ENCODE peak calls at places on chromosomes 6 and 20, in five cellular contexts. I is HepG2, S is GM12878, G is NT2/D1, W is H1. Z is an unnamed sample.

GRCh38 chr6:136158398-136158797 is 91.7 kb downstream of the MTFR2 start:
- DNase-seq in W (no peak), S (no peak), I (no peak), G (no peak), Z (no peak)

GRCh38 chr6:20028143-20028542 is 184.1 kb downstream of the MBOAT1 start:
- DNase-seq in I (no peak), G (no peak), W (no peak), S (no peak), Z (no peak)

GRCh38 chr6:141164042-141164748 is 968.5 kb upstream of the GJE1 start:
- DNase-seq in I (no peak), W (no peak), S (no peak), G (no peak), Z (no peak)

GRCh38 chr6:52994789-52995078 is 350 bp downstream of the GSTA4 start:
- DNase-seq in S (no peak), W (no peak), G (no peak), I (no peak), Z (peak)

GRCh38 chr20:10370091-10370887 is 63.7 kb downstream of the MKKS start:
- DNase-seq in I (peak), G (no peak), S (no peak), W (no peak), Z (no peak)

GRCh38 chr6:32785781-32786533 is 22.6 kb upstream of the HLA-DQB2 start:
- DNase-seq in G (no peak), I (peak), W (no peak), S (peak), Z (peak)

GRCh38 chr6:38912378-38912777 is 136.2 kb upstream of the GLP1R start:
- DNase-seq in G (no peak), S (no peak), W (no peak), I (no peak), Z (no peak)

GRCh38 chr6:124822118-124822746 is 140.0 kb upstream of the RNF217 start:
- DNase-seq in I (no peak), G (no peak), S (no peak), W (no peak), Z (peak)

GRCh38 chr20:31968299-31969126 is 562 bp downstream of the XKR7 start:
- DNase-seq in S (no peak), G (peak), I (peak), W (peak), Z (peak)

GRCh38 chr6:3072798-3073197 is 4.5 kb downstream of the RIPK1 start:
- DNase-seq in W (no peak), S (no peak), I (no peak), G (no peak), Z (no peak)

GRCh38 chr6:1598433-1598832 is 11.3 kb upstream of the FOXC1 start:
- DNase-seq in W (no peak), S (no peak), G (no peak), I (no peak), Z (no peak)

GRCh38 chr20:8749986-8750385 is 318.9 kb upstream of the PLCB4 start:
- DNase-seq in W (no peak), S (no peak), I (no peak), G (no peak), Z (no peak)

GRCh38 chr20:63094767-63095499 is 88.2 kb upstream of the BHLHE23 start:
- DNase-seq in S (no peak), G (no peak), W (no peak), I (no peak), Z (no peak)

GRCh38 chr20:32494498-32495216 is 90.5 kb downstream of the NOL4L start:
- DNase-seq in I (no peak), W (no peak), G (no peak), S (no peak), Z (no peak)

GRCh38 chr6:16773376-16773775 is 12.1 kb upstream of the ATXN1 start:
- DNase-seq in I (no peak), S (no peak), W (no peak), G (no peak), Z (no peak)

GRCh38 chr20:2688041-2688591 is 4.5 kb upstream of the EBF4 start:
- DNase-seq in G (peak), S (no peak), W (no peak), I (no peak), Z (peak)

GRCh38 chr6:156910938-156911337 is 133.8 kb downstream of the ARID1B start:
- DNase-seq in S (no peak), G (no peak), I (no peak), W (no peak), Z (no peak)

GRCh38 chr6:164130151-164130550 is 715.6 kb downstream of the QKI start:
- DNase-seq in W (no peak), S (no peak), G (no peak), I (no peak), Z (no peak)

GRCh38 chr6:149983145-149983544 is 19.4 kb downstream of the ULBP1 start:
- DNase-seq in S (no peak), G (no peak), I (no peak), W (no peak), Z (no peak)

GRCh38 chr6:149984778-149985177 is 21.0 kb downstream of the ULBP1 start:
- DNase-seq in G (no peak), W (no peak), S (no peak), I (no peak), Z (no peak)

GRCh38 chr6:149987602-149988107 is 23.9 kb downstream of the ULBP1 start:
- DNase-seq in W (no peak), S (no peak), I (no peak), G (no peak), Z (no peak)

GRCh38 chr6:149988550-149989336 is 25.0 kb downstream of the ULBP1 start:
- DNase-seq in S (no peak), G (no peak), W (no peak), I (no peak), Z (no peak)

GRCh38 chr6:149985506-149985937 is 21.8 kb downstream of the ULBP1 start:
- DNase-seq in W (no peak), I (no peak), G (no peak), S (no peak), Z (no peak)
- TF ChIP-seq SUZ12 in W (peak), I (no peak), G (no peak), S (no peak), Z (no peak)

GRCh38 chr6:131383421-131384411 is 189.3 kb upstream of the ARG1 start:
- DNase-seq in I (no peak), S (no peak), W (no peak), G (no peak), Z (no peak)

GRCh38 chr6:131393433-131393832 is 179.6 kb upstream of the ARG1 start:
- DNase-seq in S (no peak), W (no peak), I (no peak), G (no peak), Z (no peak)

GRCh38 chr6:131382646-131383045 is 190.4 kb upstream of the ARG1 start:
- DNase-seq in G (no peak), S (no peak), I (no peak), W (no peak), Z (no peak)

GRCh38 chr6:131390322-131390721 is 182.7 kb upstream of the ARG1 start:
- DNase-seq in I (no peak), G (no peak), S (no peak), W (no peak), Z (no peak)

DNA sequence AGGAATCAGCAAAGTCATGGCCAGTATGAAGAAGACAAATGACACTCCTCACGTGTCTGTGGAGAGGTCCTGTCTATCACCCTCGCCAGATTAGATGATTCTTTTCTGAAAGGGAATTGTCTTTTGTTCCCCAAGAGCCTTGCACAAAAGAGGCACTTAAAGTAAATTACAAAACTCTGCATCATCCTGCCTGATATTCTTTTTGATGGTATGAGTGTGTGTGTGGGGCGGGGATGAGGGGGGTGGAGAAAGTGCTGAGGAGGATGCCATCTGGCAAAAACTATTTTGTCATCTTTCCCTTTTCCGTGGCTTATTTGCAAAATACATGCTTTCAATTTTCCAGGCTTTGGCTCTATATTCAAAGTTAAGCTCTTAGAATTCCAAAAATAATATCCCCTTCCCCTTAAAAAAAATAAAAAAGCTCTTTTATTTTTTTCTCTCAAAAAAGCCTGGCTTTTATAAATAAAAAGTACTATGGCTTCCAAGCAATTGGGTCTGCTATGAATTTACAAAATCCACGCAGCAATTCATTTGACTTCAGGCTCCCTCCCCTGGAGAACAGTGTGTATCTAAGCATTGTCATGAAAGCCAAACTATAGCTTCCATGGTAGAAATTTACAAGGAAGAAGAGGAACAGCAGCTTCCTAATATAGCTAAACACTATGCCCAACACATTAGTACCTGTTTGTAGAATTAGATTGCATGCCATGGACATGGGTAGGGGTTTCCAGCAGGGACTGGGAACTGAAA is 185.1 kb upstream of the ARG1 start:
- DNase-seq in I (no peak), W (no peak), G (no peak), S (no peak), Z (no peak)
- TF ChIP-seq SUZ12 in I (no peak), W (no peak), G (no peak), S (no peak), Z (no peak)

GRCh38 chr6:74249658-74250057 is 553.7 kb downstream of the CD109 start:
- DNase-seq in I (no peak), G (no peak), W (no peak), S (peak), Z (no peak)
- TF ChIP-seq SUZ12 in I (no peak), G (no peak), W (no peak), S (no peak), Z (no peak)

GRCh38 chr20:774016-774679 is 5.8 kb upstream of the SLC52A3 start:
- DNase-seq in S (no peak), I (no peak), W (no peak), G (no peak), Z (no peak)
- TF ChIP-seq SUZ12 in S (no peak), I (no peak), W (no peak), G (no peak), Z (no peak)

DNA sequence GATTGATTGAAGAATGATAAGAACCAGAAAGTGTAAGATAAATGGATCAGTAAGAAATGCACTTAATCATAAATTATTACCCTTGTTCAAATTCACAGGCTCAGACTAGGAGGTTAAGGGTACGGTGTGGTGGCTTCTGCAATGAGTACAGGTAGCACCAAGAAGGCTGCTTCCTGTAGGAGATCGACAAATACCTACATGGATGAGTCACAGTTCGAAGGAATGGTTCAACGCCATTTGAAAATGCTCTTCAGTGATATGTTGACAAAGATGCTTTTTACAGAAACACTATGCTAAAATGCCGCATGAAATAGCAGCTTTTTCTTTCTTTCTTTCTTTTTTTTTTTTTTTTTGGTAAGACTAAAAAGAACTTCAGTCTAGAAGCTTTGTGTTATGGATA is 116.2 kb downstream of the DTNBP1 start:
- DNase-seq in W (no peak), G (no peak), I (no peak), S (no peak), Z (no peak)
- TF ChIP-seq SUZ12 in W (no peak), G (no peak), I (no peak), S (no peak), Z (no peak)

DNA sequence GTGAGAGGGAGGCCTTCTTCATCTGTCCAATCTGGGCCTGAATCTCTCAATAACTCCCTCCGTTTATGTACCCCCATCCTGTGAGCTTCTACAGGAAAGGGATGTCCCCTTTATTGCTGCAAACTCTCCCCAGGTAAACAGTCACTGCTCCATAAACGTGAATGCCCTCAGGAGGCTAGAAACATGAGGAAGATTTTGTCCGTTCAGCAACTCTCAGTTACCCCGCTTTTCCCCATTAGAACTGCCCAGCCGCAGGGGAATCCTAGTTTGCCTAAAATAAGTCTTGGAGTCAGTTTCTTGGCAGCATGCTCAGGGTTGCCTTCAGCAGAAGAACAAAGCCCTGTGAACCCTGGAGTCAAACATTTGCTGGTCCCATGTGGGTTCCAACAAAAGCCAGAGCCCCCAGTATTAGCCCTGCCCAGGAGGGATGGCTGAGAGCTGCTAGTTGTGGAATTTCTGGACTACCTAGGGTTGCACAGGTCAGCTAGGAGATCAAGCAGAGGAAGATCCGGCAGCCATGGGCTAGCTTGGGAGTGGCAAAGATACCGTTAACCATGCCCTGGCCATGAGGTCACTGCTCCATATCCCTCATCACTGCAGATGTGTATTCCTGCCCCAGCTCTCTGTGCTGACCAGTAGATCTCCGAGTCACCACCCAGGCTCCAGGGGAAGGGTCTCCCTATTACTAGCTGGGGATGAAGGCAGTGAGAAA is 640 bp downstream of the LRRN4 start:
- DNase-seq in S (no peak), G (no peak), I (no peak), W (no peak), Z (no peak)
- TF ChIP-seq SUZ12 in S (no peak), G (no peak), I (no peak), W (no peak), Z (no peak)